ENCODE peak calls at places on chromosomes 13 and 19, in ten cellular contexts. Q, S, A, E, N, G, Z, O, J and B are unnamed samples.

GRCh38 chr13:114048463-114048862 is 74.6 kb upstream of the C13orf46 start:
- DNase-seq in Q (no peak), S (no peak), A (no peak), E (no peak), N (no peak), G (no peak), Z (no peak), O (no peak), J (no peak), B (no peak)

GRCh38 chr19:49301165-49301865 is 23.7 kb downstream of the SLC6A16 start:
- DNase-seq in Q (peak; percentile 43), S (peak; percentile 53), A (peak; percentile 78), E (peak; percentile 83), N (peak; percentile 73), G (peak; percentile 62), Z (peak; percentile 48), O (peak; percentile 80), J (peak; percentile 43), B (no peak)

GRCh38 chr19:31543456-31543855 is 194.2 kb upstream of the TSHZ3 start:
- DNase-seq in Q (no peak), S (no peak), A (no peak), E (no peak), N (no peak), G (no peak), Z (no peak), O (no peak), J (no peak), B (no peak)

GRCh38 chr19:55585658-55586339 is 5.2 kb upstream of the ZNF579 start:
- DNase-seq in Q (peak; percentile 63), S (peak; percentile 84), A (peak; percentile 84), E (no peak), N (peak; percentile 80), G (peak; percentile 34), Z (peak; percentile 42), O (peak; percentile 91), J (peak; percentile 82), B (no peak)

GRCh38 chr19:5547881-5548280 is 19.9 kb downstream of the TINCR start:
- DNase-seq in Q (peak; percentile 51), S (no peak), A (no peak), E (no peak), N (no peak), G (no peak), Z (no peak), O (peak; percentile 64), J (no peak), B (peak; percentile 2)

GRCh38 chr19:19417618-19418270 is 12.3 kb downstream of the GATAD2A start:
- DNase-seq in Q (no peak), S (no peak), A (no peak), E (no peak), N (no peak), G (no peak), Z (no peak), O (no peak), J (no peak), B (no peak)

GRCh38 chr19:56942749-56943148 is 102.2 kb upstream of the PEG3 start:
- DNase-seq in Q (no peak), S (peak; percentile 76), A (peak; percentile 69), E (peak; percentile 1), N (peak; percentile 30), G (no peak), Z (no peak), O (no peak), J (no peak), B (no peak)

GRCh38 chr13:40660692-40661091 is 5.7 kb downstream of the FOXO1 start:
- DNase-seq in Q (no peak), S (no peak), A (no peak), E (no peak), N (no peak), G (no peak), Z (no peak), O (no peak), J (no peak), B (no peak)